ENCODE peak calls at places on chromosomes 16 and 17, in four cellular contexts. Z, T, D and B are unnamed samples. For H3K9me3 and H3K27me3, the result is how much of the 10 kb centered on the place peaks cover.

GRCh38 chr16:53207810-53208752 is 153.3 kb downstream of the CHD9 start:
- DNase-seq in D (peak), Z (no peak), T (no peak), B (peak)

GRCh38 chr17:55037828-55038227 is 69.3 kb downstream of the STXBP4 start:
- DNase-seq in D (no peak), T (no peak), Z (no peak), B (no peak)

GRCh38 chr17:46822388-46822921 is 4.0 kb upstream of the WNT3 start:
- DNase-seq in D (no peak), T (no peak), Z (no peak), B (peak)

GRCh38 chr16:4391635-4392381 is 20.2 kb downstream of the VASN start:
- DNase-seq in Z (no peak), D (no peak), T (no peak), B (no peak)

GRCh38 chr17:42428141-42428944 is 5.3 kb upstream of the CAVIN1 start:
- DNase-seq in D (peak), Z (no peak), T (no peak), B (peak)

GRCh38 chr16:80274576-80275191 is 266.1 kb upstream of the DYNLRB2 start:
- DNase-seq in T (no peak), Z (no peak), D (no peak), B (no peak)

GRCh38 chr17:69928586-69928985 is 146.4 kb upstream of the KCNJ16 start:
- DNase-seq in T (no peak), D (no peak), Z (no peak), B (no peak)

GRCh38 chr17:15947331-15947730 is 2.4 kb downstream of the ADORA2B start:
- DNase-seq in D (no peak), Z (no peak), T (no peak), B (no peak)

GRCh38 chr16:27427538-27427937 is 25.6 kb downstream of the IL21R start:
- DNase-seq in D (peak), T (no peak), Z (no peak), B (peak)

GRCh38 chr17:6496636-6497441 is 52.6 kb downstream of the PIMREG start:
- DNase-seq in D (no peak), T (peak), Z (peak), B (no peak)

GRCh38 chr16:66924527-66925321 is 611 bp downstream of the RRAD start:
- DNase-seq in Z (peak), D (peak), T (peak), B (no peak)

GRCh38 chr17:38417210-38417951 is 10.9 kb upstream of the ARHGAP23 start:
- DNase-seq in D (no peak), T (no peak), Z (no peak), B (no peak)

GRCh38 chr16:66382966-66383299 is 16.4 kb downstream of the CDH5 start:
- DNase-seq in D (no peak), Z (no peak), T (no peak), B (no peak)

GRCh38 chr17:63707151-63707550 is 7.2 kb upstream of the LIMD2 start:
- DNase-seq in T (no peak), D (no peak), Z (no peak), B (no peak)

GRCh38 chr17:80724723-80725388 is 180.2 kb downstream of the RPTOR start:
- DNase-seq in T (peak), Z (no peak), D (no peak), B (no peak)

GRCh38 chr16:70438325-70438982 is 446 bp downstream of the ST3GAL2 start:
- DNase-seq in T (peak), Z (peak), D (no peak), B (no peak)

GRCh38 chr16:74575805-74576643 is 30.9 kb downstream of the GLG1 start:
- DNase-seq in Z (no peak), T (no peak), D (no peak), B (no peak)

GRCh38 chr17:82780981-82781893 is 29.4 kb downstream of the TBCD start:
- DNase-seq in D (no peak), T (peak), Z (no peak), B (no peak)

GRCh38 chr16:60329110-60329509 is 1595.0 kb upstream of the GOT2 start:
- DNase-seq in D (no peak), T (no peak), Z (no peak), B (no peak)

GRCh38 chr16:3356118-3356517 is 429 bp downstream of the OR2C1 start:
- DNase-seq in D (no peak), Z (no peak), T (no peak), B (no peak)

GRCh38 chr16:3358884-3359283 is 3.2 kb downstream of the OR2C1 start:
- DNase-seq in T (no peak), Z (no peak), D (no peak), B (no peak)

GRCh38 chr16:3355589-3355988 is at the start of gene OR2C1:
- DNase-seq in T (no peak), D (no peak), Z (no peak), B (no peak)
- H3K9me3 ChIP-seq in T (under half), D (under half), Z (under half), B (under half)

GRCh38 chr17:73491648-73492047 is 152.6 kb downstream of the SDK2 start:
- DNase-seq in Z (no peak), D (no peak), T (no peak), B (no peak)

GRCh38 chr17:73489991-73490390 is 154.3 kb downstream of the SDK2 start:
- DNase-seq in D (no peak), T (no peak), Z (no peak), B (no peak)

GRCh38 chr17:73492125-73492801 is 152.0 kb downstream of the SDK2 start:
- DNase-seq in D (no peak), Z (no peak), T (no peak), B (no peak)

GRCh38 chr17:73489333-73489732 is 154.9 kb downstream of the SDK2 start:
- DNase-seq in T (no peak), D (no peak), Z (no peak), B (no peak)

DNA sequence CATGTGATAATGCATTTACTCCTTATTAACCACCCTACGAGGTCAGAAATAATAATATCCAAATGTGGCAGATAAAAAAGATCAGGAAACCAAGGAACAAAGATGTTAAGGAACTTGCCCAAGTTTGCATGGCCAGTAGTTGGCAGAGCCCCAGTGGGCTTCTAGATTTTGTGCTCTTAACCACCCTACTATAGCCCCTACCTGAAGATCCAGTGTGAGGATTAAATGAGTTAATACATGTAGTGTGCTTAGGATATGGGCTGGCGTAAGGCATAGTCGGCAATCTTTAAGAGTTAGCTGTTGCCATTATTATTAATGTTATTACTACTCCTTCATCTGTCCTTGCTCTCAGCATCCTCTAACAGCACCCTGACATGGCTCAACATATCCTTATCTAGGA is 153.4 kb downstream of the SDK2 start:
- DNase-seq in D (no peak), T (no peak), Z (no peak), B (no peak)
- H3K27me3 ChIP-seq in D (under half), T (under half), Z (under half), B (under half)

DNA sequence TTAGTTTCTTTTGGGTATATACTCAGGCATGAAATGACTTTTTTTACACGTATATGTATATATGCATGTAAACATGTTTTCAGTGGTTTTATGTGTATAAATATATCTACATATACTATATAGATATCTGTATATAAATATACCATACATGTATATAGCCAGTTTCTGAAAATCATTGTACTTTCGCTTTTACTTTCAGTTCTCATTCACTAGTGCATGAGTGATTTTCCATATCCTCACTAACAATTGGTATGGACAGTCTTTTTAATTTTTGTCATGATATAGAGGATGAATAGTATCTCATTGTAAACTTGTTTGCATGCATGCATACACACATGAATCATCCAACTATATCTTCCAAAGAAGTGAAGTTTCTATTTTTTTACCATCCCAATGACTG is 877.1 kb upstream of the CDH8 start:
- DNase-seq in Z (no peak), D (no peak), T (no peak), B (no peak)
- H3K9me3 ChIP-seq in Z (under half), D (under half), T (under half), B (under half)

DNA sequence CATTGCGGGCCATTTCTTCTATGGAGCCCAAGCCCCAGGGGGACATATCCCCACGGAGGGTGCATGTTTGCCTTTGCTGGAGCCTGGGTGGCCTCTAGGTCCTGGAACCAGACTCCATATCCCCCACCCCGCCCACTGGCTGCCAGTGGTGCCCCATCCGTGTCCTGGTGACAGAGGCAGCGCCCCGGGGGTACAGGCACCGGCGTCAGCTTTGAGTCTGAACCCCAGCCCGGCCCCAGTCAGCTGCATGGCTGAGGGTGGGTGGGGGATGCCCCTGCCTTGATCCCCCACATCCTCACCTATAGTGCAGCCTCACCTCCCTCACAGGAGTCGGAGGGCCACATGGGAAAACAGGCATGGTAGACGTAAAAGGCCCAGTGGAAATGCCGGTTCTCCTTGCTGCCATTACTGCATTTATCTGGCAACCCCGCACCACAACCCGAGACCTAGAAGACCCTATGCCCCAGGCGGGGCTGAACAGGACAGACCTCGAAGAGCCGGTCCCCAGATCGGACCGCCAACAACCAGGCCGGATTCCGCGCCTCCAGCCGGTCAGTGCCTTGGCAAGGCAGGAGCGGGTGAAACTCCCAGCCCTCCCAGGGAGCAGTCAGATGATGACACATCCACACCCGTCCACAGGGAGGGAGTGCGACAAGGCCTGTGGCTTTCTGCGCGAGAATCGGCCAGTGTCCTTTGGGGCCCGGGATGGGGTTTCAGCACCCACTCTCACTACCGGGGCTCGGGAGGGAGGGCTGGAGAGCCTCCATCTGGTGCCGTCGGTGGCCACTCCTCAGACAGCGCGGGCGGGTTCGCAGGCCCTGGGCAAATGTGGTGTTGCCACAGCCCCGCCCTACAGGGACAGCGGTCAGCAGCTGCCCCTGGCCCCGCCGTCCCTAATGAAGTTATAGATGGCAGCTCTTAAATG is 11.9 kb upstream of the SSTR5 start:
- DNase-seq in Z (no peak), D (no peak), T (no peak), B (no peak)
- H3K27me3 ChIP-seq in Z (under half), D (half or more), T (under half), B (under half)

DNA sequence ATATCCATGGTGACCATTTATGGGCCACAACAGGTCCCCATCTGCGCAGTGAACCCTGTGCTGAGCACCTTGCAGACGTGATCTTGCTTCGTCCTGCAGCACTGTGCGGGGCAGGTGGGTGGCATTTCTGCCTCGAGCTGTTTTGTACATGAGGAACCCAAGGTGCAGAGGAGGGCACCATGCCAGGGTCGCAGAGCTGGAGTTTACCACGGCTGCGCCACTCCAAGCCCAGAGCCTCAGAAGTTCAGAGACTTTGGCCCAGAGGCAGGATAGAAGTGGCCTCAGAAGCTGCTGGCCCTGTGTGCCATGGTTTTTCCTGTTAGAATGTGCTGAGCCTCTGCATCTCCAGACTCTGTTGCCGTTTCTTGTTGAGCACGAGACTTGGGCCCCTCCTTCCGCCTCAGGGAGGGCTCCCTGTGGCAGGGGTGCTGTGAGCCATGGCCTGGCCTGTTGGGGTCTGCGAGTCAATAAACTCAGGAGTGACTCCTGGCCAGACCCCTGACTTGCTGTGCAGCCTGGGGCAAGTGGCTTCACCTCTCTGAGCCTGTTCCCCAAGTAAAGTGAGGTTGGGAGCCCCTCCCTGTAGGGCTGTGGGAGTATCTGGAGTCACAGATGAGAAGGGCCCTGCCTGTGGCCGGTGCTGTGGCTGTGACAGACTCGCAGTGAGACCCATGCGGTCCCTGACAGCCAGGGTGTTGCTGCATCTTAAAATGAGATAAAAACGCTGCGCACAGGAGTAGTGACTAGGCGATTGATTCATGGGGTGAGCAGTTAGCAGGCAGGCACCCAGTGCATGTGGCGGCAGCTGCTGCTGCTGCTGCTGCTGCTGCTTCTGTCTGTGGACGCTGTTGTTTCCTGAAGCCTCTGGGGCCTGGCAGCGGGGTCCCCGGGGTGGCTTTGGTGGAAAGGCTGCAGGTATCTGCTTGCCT is 11.8 kb downstream of the MAP2K3 start:
- DNase-seq in D (peak), T (peak), Z (no peak), B (no peak)
- H3K9me3 ChIP-seq in D (under half), T (under half), Z (under half), B (under half)

GRCh38 chr17:73542323-73542722 is 101.9 kb downstream of the SDK2 start:
- DNase-seq in T (no peak), D (no peak), Z (no peak), B (no peak)

GRCh38 chr17:73545633-73546032 is 98.6 kb downstream of the SDK2 start:
- DNase-seq in Z (no peak), D (no peak), T (peak), B (no peak)

GRCh38 chr17:73545109-73545508 is 99.1 kb downstream of the SDK2 start:
- DNase-seq in D (no peak), T (peak), Z (no peak), B (no peak)

GRCh38 chr17:73546121-73546520 is 98.1 kb downstream of the SDK2 start:
- DNase-seq in T (peak), Z (no peak), D (no peak), B (no peak)

GRCh38 chr17:73544333-73544732 is 99.9 kb downstream of the SDK2 start:
- DNase-seq in D (no peak), Z (no peak), T (no peak), B (no peak)
- H3K27me3 ChIP-seq in D (under half), Z (under half), T (under half), B (under half)